ENCODE peak calls at places on chromosome 12, in eight cellular contexts. D is colonic mucosa; Q is CD8-positive, alpha-beta T cell; W is Peyer's patch; X is neural progenitor cell; N is keratinocyte; O is AG04450; K is HepG2. U is an unnamed sample.

GRCh38 chr12:27875677-27876076 is 95.6 kb upstream of the MANSC4 start:
- DNase-seq in D (no peak), Q (no peak), W (no peak), X (no peak), N (no peak), O (no peak), K (no peak), U (no peak)

GRCh38 chr12:27618836-27619235 is 77.4 kb upstream of the REP15 start:
- DNase-seq in D (no peak), Q (no peak), W (no peak), X (no peak), N (no peak), O (no peak), K (no peak), U (no peak)

GRCh38 chr12:113257564-113257963 is 36.3 kb downstream of the TPCN1 start:
- DNase-seq in D (no peak), Q (no peak), W (no peak), X (no peak), N (no peak), O (no peak), K (no peak), U (no peak)

GRCh38 chr12:113040722-113041168 is 15.8 kb upstream of the DTX1 start:
- DNase-seq in D (no peak), Q (no peak), W (no peak), X (no peak), N (peak; percentile 66), O (no peak), K (peak; percentile 32), U (peak; percentile 80)

GRCh38 chr12:105508096-105508495 is 177.6 kb downstream of the C12orf75 start:
- DNase-seq in D (no peak), Q (no peak), W (no peak), X (no peak), N (no peak), O (no peak), K (no peak), U (no peak)

GRCh38 chr12:6370994-6371754 is 4.2 kb downstream of the SCNN1A start:
- DNase-seq in D (peak; percentile 88), Q (no peak), W (peak; percentile 78), X (peak; percentile 81), N (peak; percentile 93), O (no peak), K (peak; percentile 97), U (peak; percentile 92)

GRCh38 chr12:14418526-14418925 is 53.0 kb downstream of the ATF7IP start:
- DNase-seq in D (no peak), Q (no peak), W (no peak), X (no peak), N (no peak), O (no peak), K (no peak), U (no peak)

GRCh38 chr12:48442191-48442828 is 30.0 kb upstream of the ANP32D start:
- DNase-seq in D (no peak), Q (no peak), W (no peak), X (peak; percentile 30), N (no peak), O (no peak), K (peak; percentile 3), U (no peak)

GRCh38 chr12:104094284-104094683 is 30.0 kb downstream of the HCFC2 start:
- DNase-seq in D (no peak), Q (no peak), W (no peak), X (no peak), N (no peak), O (peak; percentile 43), K (no peak), U (no peak)

GRCh38 chr12:21814814-21815213 is 40.3 kb upstream of the KCNJ8 start:
- DNase-seq in D (no peak), Q (no peak), W (no peak), X (no peak), N (no peak), O (no peak), K (no peak), U (no peak)

GRCh38 chr12:2170376-2170775 is 117.6 kb downstream of the CACNA1C start:
- DNase-seq in D (no peak), Q (no peak), W (no peak), X (no peak), N (no peak), O (no peak), K (no peak), U (no peak)

GRCh38 chr12:46493352-46494209 is 121.0 kb upstream of the SLC38A2 start:
- DNase-seq in D (no peak), Q (no peak), W (no peak), X (no peak), N (no peak), O (no peak), K (peak; percentile 88), U (no peak)

GRCh38 chr12:1644523-1645438 is 15.8 kb downstream of the WNT5B start:
- DNase-seq in D (peak; percentile 69), Q (no peak), W (peak; percentile 69), X (no peak), N (no peak), O (peak; percentile 55), K (no peak), U (no peak)

GRCh38 chr12:66270613-66271012 is 31.7 kb upstream of the HELB start:
- DNase-seq in D (no peak), Q (no peak), W (no peak), X (no peak), N (no peak), O (no peak), K (no peak), U (no peak)

GRCh38 chr12:1929241-1929984 is 11.0 kb upstream of the CACNA2D4 start:
- DNase-seq in D (peak; percentile 13), Q (no peak), W (no peak), X (no peak), N (no peak), O (no peak), K (no peak), U (no peak)

GRCh38 chr12:13316847-13317246 is 120.3 kb downstream of the EMP1 start:
- DNase-seq in D (no peak), Q (no peak), W (no peak), X (no peak), N (no peak), O (no peak), K (no peak), U (no peak)

GRCh38 chr12:23084236-23084995 is 459.4 kb downstream of the ETNK1 start:
- DNase-seq in D (no peak), Q (no peak), W (no peak), X (no peak), N (peak; percentile 98), O (peak; percentile 88), K (peak; percentile 6), U (peak; percentile 94)

GRCh38 chr12:25052191-25053020 is 103.5 kb upstream of the BCAT1 start:
- DNase-seq in D (peak; percentile 24), Q (peak; percentile 34), W (no peak), X (no peak), N (no peak), O (no peak), K (peak; percentile 45), U (no peak)

DNA sequence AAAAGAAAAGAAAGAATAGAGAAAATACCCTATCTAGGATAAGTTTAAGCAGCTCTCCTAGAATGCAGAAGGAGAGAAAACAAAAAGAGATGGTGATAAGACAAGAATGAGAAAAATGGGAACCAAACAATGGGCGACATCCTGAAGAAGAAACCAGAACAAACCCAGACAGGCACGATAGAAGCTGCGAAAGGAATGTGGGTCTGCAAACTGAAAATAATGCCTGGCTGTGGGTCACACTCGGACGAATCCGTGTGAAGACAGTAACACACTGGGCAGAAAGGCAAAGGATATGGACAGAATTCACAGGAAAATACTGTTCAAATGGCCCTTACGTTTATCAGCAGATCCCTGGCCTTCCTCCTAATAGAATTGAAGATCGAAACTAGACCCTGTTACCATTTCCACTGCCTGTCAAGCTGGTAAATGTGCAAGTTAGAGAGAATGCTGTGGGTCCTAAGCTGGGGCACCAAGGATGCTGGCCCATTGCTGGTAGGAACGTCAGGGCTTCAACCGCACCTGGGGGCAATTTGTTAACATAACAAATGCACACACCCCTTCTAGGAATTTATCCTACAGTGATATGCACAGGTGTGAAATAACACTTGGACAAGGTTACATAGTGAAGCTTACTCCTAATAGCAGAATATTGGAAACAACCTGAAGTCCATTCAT is 117.5 kb upstream of the RFLNA start:
- DNase-seq in D (no peak), Q (no peak), W (no peak), X (no peak), N (no peak), O (no peak), K (no peak), U (no peak)
- H3K27ac ChIP-seq in D (no peak overlapping the region), Q (no peak overlapping the region), W (no peak overlapping the region), X (no peak overlapping the region), N (no peak overlapping the region), O (no peak overlapping the region), K (no peak overlapping the region), U (no peak overlapping the region)

GRCh38 chr12:31322651-31323248 is 3.2 kb downstream of the SINHCAF start:
- DNase-seq in D (peak; percentile 24), Q (no peak), W (no peak), X (peak; percentile 33), N (no peak), O (no peak), K (no peak), U (no peak)

GRCh38 chr12:31323466-31324115 is 2.4 kb downstream of the SINHCAF start:
- DNase-seq in D (peak; percentile 65), Q (peak; percentile 32), W (no peak), X (no peak), N (no peak), O (no peak), K (no peak), U (no peak)

GRCh38 chr12:31325524-31325875 is 450 bp downstream of the SINHCAF start:
- DNase-seq in D (peak; percentile 48), Q (no peak), W (no peak), X (no peak), N (no peak), O (no peak), K (no peak), U (no peak)

GRCh38 chr12:31324845-31325523 is 966 bp downstream of the SINHCAF start:
- DNase-seq in D (peak; percentile 62), Q (peak; percentile 21), W (peak; percentile 78), X (peak; percentile 72), N (no peak), O (no peak), K (no peak), U (no peak)

GRCh38 chr12:31324116-31324844 is 1.7 kb downstream of the SINHCAF start:
- DNase-seq in D (peak; percentile 79), Q (peak; percentile 64), W (peak; percentile 85), X (peak; percentile 77), N (no peak), O (peak; percentile 38), K (peak; percentile 78), U (peak; percentile 46)
- H3K27ac ChIP-seq in D (peak overlapping the region; percentile 93), Q (peak overlapping the region; percentile 96), W (peak overlapping the region; percentile 86), X (peak overlapping the region; percentile 93), N (peak overlapping the region; percentile 92), O (peak overlapping the region; percentile 81), K (peak overlapping the region; percentile 86), U (peak overlapping the region; percentile 82)

DNA sequence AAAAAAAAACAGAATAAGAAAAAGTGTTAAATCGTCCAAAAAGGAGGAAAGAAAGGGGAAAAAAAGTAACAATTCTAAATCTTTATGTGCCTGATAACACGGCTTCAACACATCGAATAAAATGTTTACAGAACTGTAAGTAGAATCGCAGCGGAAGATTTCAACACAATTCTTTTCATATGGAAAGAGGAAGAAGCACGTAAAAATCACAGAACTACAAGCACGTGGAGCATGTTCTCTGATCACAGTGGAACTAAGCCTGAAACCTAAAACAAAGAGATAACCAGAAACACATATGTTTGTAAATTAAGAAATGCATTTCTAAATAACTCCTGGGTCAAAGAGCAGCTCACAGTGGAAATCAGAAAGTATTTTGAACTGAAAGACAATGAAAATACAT is 8.7 kb downstream of the CLEC7A start:
- DNase-seq in D (no peak), Q (no peak), W (no peak), X (no peak), N (no peak), O (no peak), K (no peak), U (no peak)
- H3K27ac ChIP-seq in D (no peak overlapping the region), Q (no peak overlapping the region), W (no peak overlapping the region), X (no peak overlapping the region), N (no peak overlapping the region), O (no peak overlapping the region), K (no peak overlapping the region), U (no peak overlapping the region)

GRCh38 chr12:20487519-20487918 is 119.2 kb downstream of the PDE3A start:
- DNase-seq in D (no peak), Q (no peak), W (no peak), X (no peak), N (no peak), O (no peak), K (no peak), U (no peak)
- H3K27ac ChIP-seq in D (no peak overlapping the region), Q (no peak overlapping the region), W (no peak overlapping the region), X (no peak overlapping the region), N (no peak overlapping the region), O (no peak overlapping the region), K (no peak overlapping the region), U (no peak overlapping the region)